ENCODE peak calls at places on chromosomes 3 and 15, in seven cellular contexts. M is ecto neural progenitor cell; E is H7; Y is iPS DF 19.7; N is posterior cingulate gyrus; P is activated CD8-positive, alpha-beta T cell treated with anti-CD3 and anti-CD28 coated beads, Interleukin-2, amount 10 ng/mL, durations not matched to agents 7 days and 5 days; D is colonic mucosa. R is an unnamed sample.

GRCh38 chr3:161349529-161350278 is 21.6 kb downstream of the SPTSSB start:
- DNase-seq in M (no peak), E (no peak), Y (no peak), N (no peak), P (peak; percentile 38), D (no peak), R (no peak)

GRCh38 chr3:120280566-120280965 is 4.5 kb downstream of the GPR156 start:
- DNase-seq in M (no peak), E (no peak), Y (no peak), N (peak; percentile 15), P (no peak), D (no peak), R (no peak)

GRCh38 chr15:40918799-40919392 is 10.2 kb upstream of the DLL4 start:
- DNase-seq in M (no peak), E (no peak), Y (no peak), N (no peak), P (no peak), D (no peak), R (no peak)

GRCh38 chr15:85479071-85479647 is 98.8 kb downstream of the AKAP13 start:
- DNase-seq in M (no peak), E (peak; percentile 25), Y (no peak), N (no peak), P (no peak), D (no peak), R (peak; percentile 3)

GRCh38 chr3:42654331-42655201 is 1.1 kb downstream of the ZBTB47 start:
- DNase-seq in M (peak; percentile 91), E (peak; percentile 96), Y (peak; percentile 52), N (peak; percentile 97), P (no peak), D (peak; percentile 53), R (peak; percentile 64)

GRCh38 chr3:182861345-182861744 is 68.0 kb downstream of the ATP11B start:
- DNase-seq in M (no peak), E (no peak), Y (no peak), N (no peak), P (no peak), D (no peak), R (no peak)

GRCh38 chr3:66625464-66626216 is 124.8 kb upstream of the LRIG1 start:
- DNase-seq in M (no peak), E (no peak), Y (no peak), N (no peak), P (no peak), D (no peak), R (no peak)

GRCh38 chr15:101718896-101719295 is 5.4 kb downstream of the TARS3 start:
- DNase-seq in M (no peak), E (no peak), Y (no peak), N (no peak), P (no peak), D (no peak), R (no peak)

GRCh38 chr3:195889843-195890407 is 18.4 kb downstream of the TNK2 start:
- DNase-seq in M (peak; percentile 63), E (peak; percentile 89), Y (no peak), N (peak; percentile 94), P (no peak), D (no peak), R (peak; percentile 71)

GRCh38 chr15:83656192-83656591 is 2.3 kb downstream of the ADAMTSL3 start:
- DNase-seq in M (no peak), E (no peak), Y (no peak), N (no peak), P (no peak), D (no peak), R (no peak)

GRCh38 chr15:77506311-77507150 is 85.8 kb downstream of the HMG20A start:
- DNase-seq in M (no peak), E (peak; percentile 73), Y (no peak), N (peak; percentile 86), P (no peak), D (peak; percentile 82), R (peak; percentile 52)

GRCh38 chr15:75712668-75713337 is at the start of gene CSPG4:
- DNase-seq in M (no peak), E (peak; percentile 95), Y (no peak), N (peak; percentile 88), P (no peak), D (no peak), R (no peak)

GRCh38 chr15:40344631-40345120 is 3.9 kb upstream of the CCDC9B start:
- DNase-seq in M (no peak), E (peak; percentile 94), Y (no peak), N (peak; percentile 96), P (peak; percentile 83), D (peak; percentile 83), R (no peak)

GRCh38 chr3:154684021-154684420 is 254.0 kb upstream of the GPR149 start:
- DNase-seq in M (no peak), E (no peak), Y (peak; percentile 42), N (no peak), P (no peak), D (no peak), R (peak; percentile 10)

GRCh38 chr3:11944052-11944673 is 60.0 kb upstream of the SYN2 start:
- DNase-seq in M (no peak), E (peak; percentile 54), Y (peak; percentile 52), N (no peak), P (no peak), D (peak; percentile 26), R (peak; percentile 55)

GRCh38 chr3:49469037-49469875 is 811 bp upstream of the DAG1 start:
- DNase-seq in M (peak; percentile 87), E (peak; percentile 80), Y (no peak), N (peak; percentile 93), P (no peak), D (peak; percentile 69), R (peak; percentile 69)

R was measured in H1.